ENCODE peak calls at places on chromosomes 7 and 10, in ten cellular contexts. K, T, N, S, G, Y, A, E, Z and J are unnamed samples. For H3K36me3 and H3K9me3, the result is how much of the 10 kb centered on the place peaks cover.

GRCh38 chr10:21607907-21608306 is 73.9 kb downstream of the MLLT10 start:
- DNase-seq in S (no peak), G (no peak), N (no peak), E (no peak), A (no peak), T (no peak), Y (no peak), Z (no peak), K (no peak), J (no peak)

GRCh38 chr10:59831658-59832503 is 74.5 kb downstream of the CCDC6 start:
- DNase-seq in A (no peak), Z (no peak), K (no peak), E (no peak), N (no peak), T (no peak), Y (peak), S (no peak), G (no peak), J (no peak)

GRCh38 chr10:62651341-62651740 is 153.2 kb upstream of the ADO start:
- DNase-seq in N (no peak), S (no peak), Y (no peak), K (no peak), G (no peak), A (no peak), Z (no peak), E (no peak), T (no peak), J (no peak)

GRCh38 chr10:74432841-74433594 is 282.0 kb downstream of the ADK start:
- DNase-seq in E (no peak), A (peak), T (no peak), Y (no peak), N (no peak), Z (no peak), K (no peak), S (no peak), G (no peak), J (no peak)

GRCh38 chr7:11341285-11341944 is 367.7 kb downstream of the PHF14 start:
- DNase-seq in Z (no peak), T (no peak), G (no peak), S (no peak), Y (peak), A (peak), N (peak), K (peak), E (no peak), J (peak)

GRCh38 chr7:80481196-80481884 is 30.5 kb downstream of the GNAT3 start:
- DNase-seq in E (no peak), S (no peak), G (no peak), A (no peak), T (no peak), N (no peak), K (no peak), Y (no peak), Z (no peak), J (no peak)

GRCh38 chr7:90624128-90624980 is 28.2 kb downstream of the CDK14 start:
- DNase-seq in N (no peak), G (no peak), K (no peak), T (no peak), E (no peak), A (no peak), Y (peak), Z (no peak), S (no peak), J (peak)

GRCh38 chr10:23891301-23891700 is 317.6 kb upstream of the KIAA1217 start:
- DNase-seq in G (no peak), Y (no peak), N (no peak), E (no peak), K (no peak), S (no peak), T (no peak), A (no peak), Z (no peak), J (no peak)

GRCh38 chr7:98956937-98957336 is 78.6 kb downstream of the TRRAP start:
- DNase-seq in N (no peak), A (no peak), T (no peak), S (no peak), E (no peak), G (no peak), Z (no peak), Y (no peak), K (no peak), J (no peak)

GRCh38 chr7:98955992-98956391 is 77.7 kb downstream of the TRRAP start:
- DNase-seq in Z (no peak), E (no peak), K (no peak), G (no peak), T (no peak), A (no peak), Y (no peak), S (no peak), N (no peak), J (no peak)

GRCh38 chr7:98958968-98959367 is 80.6 kb downstream of the TRRAP start:
- DNase-seq in S (no peak), G (no peak), K (no peak), Z (no peak), Y (no peak), A (no peak), N (no peak), T (no peak), E (no peak), J (no peak)

GRCh38 chr7:98956469-98956868 is 78.1 kb downstream of the TRRAP start:
- DNase-seq in Z (no peak), Y (no peak), G (no peak), E (no peak), A (no peak), T (no peak), K (no peak), S (no peak), N (no peak), J (no peak)

DNA sequence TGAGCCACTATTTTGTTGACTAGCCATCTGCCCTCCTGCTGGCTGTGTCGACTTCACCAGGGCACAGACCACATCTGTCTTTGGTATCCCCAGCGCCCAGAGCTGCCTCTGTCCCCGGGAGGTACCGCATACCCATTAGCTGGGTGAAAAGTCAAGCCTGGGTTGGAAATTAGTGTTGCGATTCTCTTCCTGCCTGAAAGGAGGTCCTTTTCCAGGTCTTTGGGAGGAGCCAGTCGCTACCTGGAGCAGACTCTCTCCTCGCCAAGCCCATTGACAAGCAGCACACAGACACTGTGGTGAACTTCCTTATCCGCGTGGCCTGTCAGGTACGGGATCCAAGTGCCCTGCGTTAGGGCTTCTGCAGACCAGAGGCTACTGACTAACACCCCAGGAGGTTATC is 79.4 kb downstream of the TRRAP start:
- DNase-seq in T (no peak), A (no peak), S (no peak), K (no peak), N (no peak), E (no peak), Z (no peak), G (no peak), Y (no peak), J (no peak)
- H3K36me3 ChIP-seq in T (under half), A (half or more), S (under half), K (half or more), N (half or more), E (half or more), Z (half or more), G (half or more), Y (half or more), J (half or more)

DNA sequence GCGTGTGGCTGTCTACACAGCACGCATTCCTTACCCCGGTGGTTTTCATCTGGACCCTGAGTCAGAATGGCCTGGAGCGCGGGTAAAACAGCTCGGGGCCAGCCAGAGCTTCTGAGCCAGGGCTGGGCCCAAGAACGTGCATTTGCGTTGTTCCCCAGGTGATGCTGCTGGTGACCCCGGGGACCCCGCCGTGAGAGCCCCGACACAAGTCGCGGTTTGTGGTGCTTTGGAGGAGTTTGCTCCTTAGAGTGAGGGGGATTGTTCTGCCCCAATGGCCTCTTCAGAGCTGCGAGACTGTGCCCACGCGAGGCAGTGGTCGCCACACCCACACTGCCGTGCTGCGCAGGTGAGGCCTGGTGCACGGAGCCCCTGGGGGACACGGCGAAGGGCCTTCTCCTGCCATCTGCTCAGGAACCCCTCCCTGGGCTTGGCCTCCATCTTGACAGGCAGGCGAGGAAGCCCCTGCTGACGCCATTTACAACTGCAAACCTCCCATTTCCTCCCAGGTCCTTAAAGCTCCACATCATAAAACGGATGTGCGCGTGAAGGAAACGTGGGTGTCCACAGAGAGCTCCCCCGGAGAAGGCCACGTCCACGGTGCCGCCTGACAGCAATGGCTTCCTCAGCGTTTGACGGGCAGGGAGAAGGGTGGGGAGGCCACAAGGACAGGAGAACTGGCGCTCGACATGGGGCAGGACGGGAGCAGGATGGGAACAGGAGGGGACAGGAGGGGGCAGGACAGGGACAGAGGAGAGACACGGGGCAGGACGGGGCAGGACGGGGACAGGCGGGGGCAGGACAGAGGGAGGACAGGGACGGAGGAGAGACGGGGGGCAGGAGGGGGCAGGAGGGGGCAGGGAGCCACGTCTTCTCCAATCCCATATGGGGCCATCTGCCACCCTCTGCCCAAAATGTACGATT is 477.2 kb downstream of the DNAJB6 start:
- DNase-seq in S (no peak), E (peak), Y (no peak), G (peak), K (no peak), T (no peak), Z (no peak), N (no peak), A (no peak), J (no peak)
- H3K9me3 ChIP-seq in S (under half), E (under half), Y (under half), G (under half), K (under half), T (under half), Z (under half), N (under half), A (under half), J (under half)

DNA sequence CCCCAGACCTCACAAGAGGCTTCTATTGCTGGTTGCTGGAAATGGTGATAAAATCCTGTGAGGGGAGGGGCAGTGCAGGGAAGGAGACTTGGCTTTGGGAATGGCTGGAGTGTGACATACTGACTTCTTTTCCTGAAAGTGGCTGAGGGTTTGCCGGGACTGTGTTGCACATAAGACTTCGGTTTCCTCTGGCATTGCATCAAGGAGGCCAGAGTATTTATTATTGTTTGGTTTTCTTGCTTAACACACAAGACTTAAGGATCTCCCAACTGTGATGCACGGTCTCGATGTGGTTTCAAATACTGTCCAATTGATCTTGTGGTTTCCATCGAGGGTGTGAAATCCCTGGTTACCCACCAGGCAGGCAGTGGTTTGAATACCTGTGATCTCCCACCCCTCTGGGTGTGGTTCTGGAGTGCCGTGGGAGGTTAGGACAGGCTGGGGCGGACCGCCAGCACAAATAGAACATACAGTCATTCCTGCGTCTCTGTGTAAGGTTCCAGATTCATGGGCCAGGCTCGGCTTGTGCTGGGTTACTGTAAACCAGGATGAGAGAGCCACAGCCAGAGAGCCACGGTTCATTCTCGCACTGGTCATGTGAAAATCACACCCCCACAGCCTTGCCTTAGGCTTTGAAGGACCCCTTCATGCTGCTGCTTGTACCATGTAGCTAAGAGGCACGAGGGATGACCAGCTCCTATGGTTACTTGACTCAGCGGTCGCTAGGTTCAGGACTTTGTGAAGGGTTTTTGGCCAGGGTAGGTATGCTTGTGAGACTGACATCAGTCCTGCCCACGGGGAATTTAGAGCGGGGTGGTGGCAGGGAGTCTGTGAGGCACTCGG is 39.2 kb downstream of the WBP1L start:
- DNase-seq in E (no peak), T (peak), Z (no peak), G (peak), A (no peak), K (no peak), N (peak), S (no peak), Y (peak), J (no peak)
- TF ChIP-seq POLR2AphosphoS5 in E (peak), T (peak), Z (no peak), G (peak), A (no peak), K (no peak), N (peak), S (no peak), Y (no peak), J (no peak)

GRCh38 chr7:109835577-109835976 is 1255.3 kb upstream of the LRRN3 start:
- DNase-seq in A (no peak), K (no peak), N (no peak), Z (no peak), G (no peak), T (no peak), Y (no peak), E (no peak), S (no peak), J (no peak)

DNA sequence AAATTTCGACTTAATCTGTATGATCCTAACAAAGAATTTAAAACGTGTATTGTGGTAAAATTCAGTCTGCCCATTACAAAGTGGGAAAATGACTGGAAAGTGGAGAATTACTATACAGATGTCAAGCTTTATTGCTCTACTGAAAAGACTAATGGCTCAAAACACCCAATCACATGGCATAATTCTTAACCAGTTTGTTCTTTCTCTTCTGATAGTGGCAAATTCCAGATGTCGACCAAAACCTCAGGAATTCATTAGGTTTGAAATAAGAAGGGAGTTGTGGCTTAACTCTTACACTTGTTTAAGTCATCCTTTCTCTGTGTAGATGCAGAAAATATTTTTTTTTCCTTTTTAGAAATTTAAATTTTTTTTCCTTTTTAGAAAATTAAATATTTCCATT is 1254.9 kb upstream of the LRRN3 start:
- DNase-seq in Z (no peak), K (no peak), A (no peak), Y (no peak), S (no peak), G (no peak), T (no peak), E (no peak), N (no peak), J (no peak)
- H3K36me3 ChIP-seq in Z (under half), K (under half), A (under half), Y (under half), S (under half), G (under half), T (under half), E (under half), N (under half), J (under half)

DNA sequence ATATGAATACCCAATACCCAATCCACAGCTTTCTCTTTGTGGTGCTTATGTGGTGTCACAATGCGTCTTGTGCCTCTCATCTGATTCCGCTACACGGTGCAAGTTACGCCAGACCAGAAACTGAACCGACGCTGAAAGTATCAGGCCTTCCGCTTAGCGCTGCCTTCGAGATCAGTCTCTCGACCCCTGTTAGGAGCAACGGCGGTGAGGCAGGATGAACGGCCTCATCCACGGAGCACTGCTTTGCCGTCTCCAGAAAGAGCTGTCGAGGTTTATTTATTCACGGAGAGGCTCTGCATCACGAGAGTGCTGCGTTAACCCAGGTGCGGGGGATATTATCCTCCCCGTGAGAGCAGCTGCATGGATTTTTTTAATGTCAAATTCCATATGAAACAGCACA is 464.3 kb downstream of the DNAJB6 start:
- DNase-seq in G (no peak), K (no peak), E (peak), S (no peak), Y (no peak), N (no peak), Z (no peak), A (no peak), T (no peak), J (no peak)
- H3K9me3 ChIP-seq in G (under half), K (under half), E (under half), S (under half), Y (under half), N (under half), Z (under half), A (under half), T (under half), J (under half)

GRCh38 chr7:101319401-101319800 is 2.2 kb downstream of the IFT22 start:
- DNase-seq in S (no peak), T (no peak), A (no peak), Y (no peak), G (no peak), N (no peak), Z (no peak), E (no peak), K (no peak), J (no peak)

DNA sequence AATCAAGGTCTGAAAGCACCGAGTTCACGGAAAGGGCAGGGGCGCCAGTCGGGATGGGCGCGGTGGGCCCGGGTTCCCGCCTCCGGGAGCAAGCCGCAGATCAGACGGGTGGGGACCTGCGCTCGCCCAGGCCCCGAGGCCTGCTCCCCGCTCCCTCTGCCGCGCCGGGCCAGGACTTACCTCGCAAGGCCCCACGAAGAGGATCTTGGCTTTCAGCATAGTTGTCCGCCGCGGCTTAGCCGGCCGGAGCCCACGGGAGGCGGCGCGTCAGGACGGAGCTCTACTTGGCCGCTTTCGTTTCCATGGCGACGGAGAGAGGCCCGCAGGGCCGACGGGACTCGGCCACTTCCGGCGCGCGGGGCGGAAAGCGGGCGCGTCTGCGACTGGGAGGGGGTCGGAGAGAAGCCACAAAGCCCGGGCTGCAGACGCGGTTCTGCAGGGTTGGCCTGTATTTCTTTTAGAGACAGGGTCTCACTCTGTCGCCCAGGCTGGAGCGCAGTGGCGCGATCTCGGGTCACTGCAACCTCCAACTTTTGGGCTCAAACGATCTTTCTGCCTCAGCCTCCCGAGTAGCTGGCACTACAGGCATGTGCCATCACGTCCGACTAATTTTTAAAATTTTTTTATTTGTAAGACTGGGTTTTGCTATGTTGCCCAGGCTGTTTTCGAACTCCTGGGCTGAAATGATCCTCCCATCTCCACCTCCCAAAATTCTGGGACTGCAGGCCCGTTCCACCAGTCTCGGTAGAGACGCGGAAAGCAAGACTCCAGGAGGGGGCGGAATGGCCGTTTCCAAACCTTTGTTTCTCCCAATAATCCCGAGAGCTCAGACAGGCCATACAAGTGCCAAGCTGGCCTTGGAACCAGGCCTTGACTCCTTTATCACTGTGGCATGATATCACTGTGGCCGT is at the start of gene IFT22:
- DNase-seq in S (peak), Z (peak), Y (peak), N (peak), G (peak), K (peak), T (peak), E (peak), A (peak), J (no peak)
- TF ChIP-seq POLR2AphosphoS5 in S (peak), Z (peak), Y (peak), N (peak), G (peak), K (peak), T (no peak), E (peak), A (peak), J (peak)

GRCh38 chr10:6229290-6229689 is 26.6 kb downstream of the PFKFB3 start:
- DNase-seq in N (no peak), G (no peak), A (peak), S (no peak), Y (no peak), K (no peak), E (no peak), Z (no peak), T (no peak), J (no peak)
- H3K36me3 ChIP-seq in N (under half), G (half or more), A (half or more), S (under half), Y (under half), K (under half), E (half or more), Z (under half), T (under half), J (under half)